ENCODE peak calls at places on chromosomes 11 and 22, in eight cellular contexts. One of them, this sample, is unnamed. For H3K4me1, the result is how much of the 10 kb centered on the place peaks cover.

GRCh38 chr11:72750086-72750485 is 2.1 kb downstream of the ARAP1 start:
- DNase-seq in stomach: no peak
- DNase-seq in transverse colon: no peak
- DNase-seq in prostate gland: no peak
- DNase-seq in sigmoid colon: no peak
- DNase-seq in IMR-90: no peak
- DNase-seq in uterus: no peak
- DNase-seq in HCT116: no peak
- DNase-seq in this sample: no peak

GRCh38 chr11:126090452-126090851 is 27.8 kb upstream of the CDON start:
- DNase-seq in stomach: no peak
- DNase-seq in transverse colon: no peak
- DNase-seq in prostate gland: no peak
- DNase-seq in sigmoid colon: no peak
- DNase-seq in IMR-90: no peak
- DNase-seq in uterus: no peak
- DNase-seq in HCT116: no peak
- DNase-seq in this sample: no peak

GRCh38 chr11:88590366-88590765 is 252.8 kb upstream of the CTSC start:
- DNase-seq in stomach: no peak
- DNase-seq in transverse colon: no peak
- DNase-seq in prostate gland: no peak
- DNase-seq in sigmoid colon: no peak
- DNase-seq in IMR-90: no peak
- DNase-seq in uterus: no peak
- DNase-seq in HCT116: no peak
- DNase-seq in this sample: no peak

GRCh38 chr11:40104941-40105550 is 1354.4 kb downstream of the LRRC4C start:
- DNase-seq in stomach: no peak
- DNase-seq in transverse colon: no peak
- DNase-seq in prostate gland: no peak
- DNase-seq in sigmoid colon: no peak
- DNase-seq in IMR-90: no peak
- DNase-seq in uterus: no peak
- DNase-seq in HCT116: no peak
- DNase-seq in this sample: no peak

GRCh38 chr11:14471127-14471526 is 28.5 kb downstream of the COPB1 start:
- DNase-seq in stomach: no peak
- DNase-seq in transverse colon: no peak
- DNase-seq in prostate gland: no peak
- DNase-seq in sigmoid colon: no peak
- DNase-seq in IMR-90: no peak
- DNase-seq in uterus: no peak
- DNase-seq in HCT116: no peak
- DNase-seq in this sample: no peak

GRCh38 chr22:19383292-19383691 is 48.2 kb downstream of the HIRA start:
- DNase-seq in stomach: no peak
- DNase-seq in transverse colon: no peak
- DNase-seq in prostate gland: no peak
- DNase-seq in sigmoid colon: peak
- DNase-seq in IMR-90: no peak
- DNase-seq in uterus: no peak
- DNase-seq in HCT116: no peak
- DNase-seq in this sample: no peak

GRCh38 chr11:75453916-75454655 is 21.1 kb upstream of the KLHL35 start:
- DNase-seq in stomach: no peak
- DNase-seq in transverse colon: no peak
- DNase-seq in prostate gland: no peak
- DNase-seq in sigmoid colon: no peak
- DNase-seq in IMR-90: peak
- DNase-seq in uterus: no peak
- DNase-seq in HCT116: no peak
- DNase-seq in this sample: no peak

GRCh38 chr11:13128381-13128780 is 119.3 kb downstream of the RASSF10 start:
- DNase-seq in stomach: no peak
- DNase-seq in transverse colon: no peak
- DNase-seq in prostate gland: no peak
- DNase-seq in sigmoid colon: no peak
- DNase-seq in IMR-90: peak
- DNase-seq in uterus: no peak
- DNase-seq in HCT116: no peak
- DNase-seq in this sample: no peak

GRCh38 chr22:32879550-32879949 is 78.0 kb downstream of the TIMP3 start:
- DNase-seq in stomach: no peak
- DNase-seq in transverse colon: no peak
- DNase-seq in prostate gland: no peak
- DNase-seq in sigmoid colon: no peak
- DNase-seq in IMR-90: no peak
- DNase-seq in uterus: no peak
- DNase-seq in HCT116: no peak
- DNase-seq in this sample: no peak

GRCh38 chr11:70504246-70505020 is 106.1 kb downstream of the CTTN start:
- DNase-seq in stomach: no peak
- DNase-seq in transverse colon: no peak
- DNase-seq in prostate gland: no peak
- DNase-seq in sigmoid colon: peak
- DNase-seq in IMR-90: no peak
- DNase-seq in uterus: no peak
- DNase-seq in HCT116: no peak
- DNase-seq in this sample: no peak

GRCh38 chr11:70503201-70503877 is 105.0 kb downstream of the CTTN start:
- DNase-seq in stomach: no peak
- DNase-seq in transverse colon: no peak
- DNase-seq in prostate gland: no peak
- DNase-seq in sigmoid colon: peak
- DNase-seq in IMR-90: no peak
- DNase-seq in uterus: no peak
- DNase-seq in HCT116: no peak
- DNase-seq in this sample: no peak

GRCh38 chr11:70505331-70505731 is 107.0 kb downstream of the CTTN start:
- DNase-seq in stomach: no peak
- DNase-seq in transverse colon: no peak
- DNase-seq in prostate gland: no peak
- DNase-seq in sigmoid colon: peak
- DNase-seq in IMR-90: no peak
- DNase-seq in uterus: no peak
- DNase-seq in HCT116: no peak
- DNase-seq in this sample: no peak

GRCh38 chr11:70502677-70503076 is 104.3 kb downstream of the CTTN start:
- DNase-seq in stomach: no peak
- DNase-seq in transverse colon: no peak
- DNase-seq in prostate gland: no peak
- DNase-seq in sigmoid colon: peak
- DNase-seq in IMR-90: no peak
- DNase-seq in uterus: no peak
- DNase-seq in HCT116: no peak
- DNase-seq in this sample: no peak

DNA sequence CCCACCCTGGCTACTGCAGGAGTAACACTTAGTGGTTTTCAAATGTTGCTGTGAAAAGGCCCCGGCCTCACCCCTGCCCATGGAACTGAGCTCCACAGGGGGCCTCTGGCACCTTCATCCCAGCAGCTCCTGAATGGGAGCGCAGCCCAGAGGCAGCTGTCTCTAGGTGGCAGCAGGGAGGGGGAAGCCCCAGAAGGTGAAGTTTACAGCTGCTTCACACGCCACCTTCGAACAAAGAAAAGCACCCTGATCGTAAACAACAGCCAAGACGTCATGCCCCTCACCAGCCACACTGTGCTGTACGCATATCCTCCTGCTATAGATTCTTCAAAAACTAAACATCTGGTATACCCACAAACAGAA is 105.5 kb downstream of the CTTN start:
- DNase-seq in stomach: no peak
- DNase-seq in transverse colon: peak
- DNase-seq in prostate gland: no peak
- DNase-seq in sigmoid colon: peak
- DNase-seq in IMR-90: no peak
- DNase-seq in uterus: no peak
- DNase-seq in HCT116: no peak
- DNase-seq in this sample: no peak
- TF ChIP-seq CTCF in stomach: no peak
- TF ChIP-seq CTCF in transverse colon: peak
- TF ChIP-seq CTCF in prostate gland: no peak
- TF ChIP-seq CTCF in sigmoid colon: no peak
- TF ChIP-seq CTCF in IMR-90: peak
- TF ChIP-seq CTCF in uterus: no peak
- TF ChIP-seq CTCF in HCT116: peak
- TF ChIP-seq CTCF in this sample: no peak

GRCh38 chr11:100863080-100863581 is 176.0 kb downstream of the ARHGAP42 start:
- DNase-seq in stomach: peak
- DNase-seq in transverse colon: no peak
- DNase-seq in prostate gland: no peak
- DNase-seq in sigmoid colon: no peak
- DNase-seq in IMR-90: peak
- DNase-seq in uterus: peak
- DNase-seq in HCT116: no peak
- DNase-seq in this sample: peak
- TF ChIP-seq POLR2A in stomach: no peak
- TF ChIP-seq POLR2A in transverse colon: no peak
- TF ChIP-seq POLR2A in prostate gland: no peak
- TF ChIP-seq POLR2A in sigmoid colon: no peak
- TF ChIP-seq POLR2A in IMR-90: no peak
- TF ChIP-seq POLR2A in uterus: no peak
- TF ChIP-seq POLR2A in HCT116: no peak
- TF ChIP-seq POLR2A in this sample: no peak

GRCh38 chr11:43947815-43948214 is 5.4 kb downstream of the C11orf96 start:
- DNase-seq in stomach: no peak
- DNase-seq in transverse colon: no peak
- DNase-seq in prostate gland: no peak
- DNase-seq in sigmoid colon: no peak
- DNase-seq in IMR-90: no peak
- DNase-seq in uterus: peak
- DNase-seq in HCT116: no peak
- DNase-seq in this sample: no peak
- H3K4me1 ChIP-seq in stomach: under half
- H3K4me1 ChIP-seq in transverse colon: under half
- H3K4me1 ChIP-seq in prostate gland: under half
- H3K4me1 ChIP-seq in sigmoid colon: under half
- H3K4me1 ChIP-seq in IMR-90: under half
- H3K4me1 ChIP-seq in uterus: under half
- H3K4me1 ChIP-seq in HCT116: under half
- H3K4me1 ChIP-seq in this sample: under half

DNA sequence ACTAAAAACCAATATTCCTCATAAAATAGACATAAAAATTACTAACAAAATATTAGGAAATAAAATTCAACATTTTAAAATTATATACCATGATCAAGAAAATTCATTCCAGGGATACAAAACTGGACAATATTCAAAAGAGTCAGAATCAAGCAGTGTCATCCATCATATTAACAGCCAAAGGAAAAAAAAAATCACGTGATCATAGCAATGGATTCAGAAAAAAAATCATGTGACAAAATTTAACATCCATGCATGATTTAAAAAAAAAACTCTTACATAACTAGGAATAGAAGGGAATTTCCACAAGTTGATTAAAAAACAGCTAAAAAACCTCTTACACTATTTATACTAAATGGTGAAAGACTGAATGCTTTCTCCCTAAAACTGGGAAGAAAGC is 95.3 kb upstream of the USP47 start:
- DNase-seq in stomach: no peak
- DNase-seq in transverse colon: no peak
- DNase-seq in prostate gland: no peak
- DNase-seq in sigmoid colon: no peak
- DNase-seq in IMR-90: no peak
- DNase-seq in uterus: no peak
- DNase-seq in HCT116: no peak
- DNase-seq in this sample: no peak
- TF ChIP-seq CTCF in stomach: no peak
- TF ChIP-seq CTCF in transverse colon: no peak
- TF ChIP-seq CTCF in prostate gland: no peak
- TF ChIP-seq CTCF in sigmoid colon: no peak
- TF ChIP-seq CTCF in IMR-90: no peak
- TF ChIP-seq CTCF in uterus: no peak
- TF ChIP-seq CTCF in HCT116: no peak
- TF ChIP-seq CTCF in this sample: no peak

GRCh38 chr11:797300-798092 is 585 bp downstream of the SLC25A22 start:
- DNase-seq in stomach: peak
- DNase-seq in transverse colon: peak
- DNase-seq in prostate gland: peak
- DNase-seq in sigmoid colon: peak
- DNase-seq in IMR-90: peak
- DNase-seq in uterus: peak
- DNase-seq in HCT116: no peak
- DNase-seq in this sample: peak

GRCh38 chr11:796565-797299 is 1.3 kb downstream of the SLC25A22 start:
- DNase-seq in stomach: no peak
- DNase-seq in transverse colon: peak
- DNase-seq in prostate gland: no peak
- DNase-seq in sigmoid colon: no peak
- DNase-seq in IMR-90: no peak
- DNase-seq in uterus: no peak
- DNase-seq in HCT116: no peak
- DNase-seq in this sample: no peak

GRCh38 chr11:799641-800316 is 1.7 kb upstream of the SLC25A22 start:
- DNase-seq in stomach: no peak
- DNase-seq in transverse colon: no peak
- DNase-seq in prostate gland: no peak
- DNase-seq in sigmoid colon: no peak
- DNase-seq in IMR-90: no peak
- DNase-seq in uterus: no peak
- DNase-seq in HCT116: no peak
- DNase-seq in this sample: no peak

GRCh38 chr11:800473-800872 is 2.4 kb upstream of the SLC25A22 start:
- DNase-seq in stomach: no peak
- DNase-seq in transverse colon: no peak
- DNase-seq in prostate gland: no peak
- DNase-seq in sigmoid colon: no peak
- DNase-seq in IMR-90: no peak
- DNase-seq in uterus: no peak
- DNase-seq in HCT116: no peak
- DNase-seq in this sample: no peak

GRCh38 chr11:798093-798713 is at the start of gene SLC25A22:
- DNase-seq in stomach: peak
- DNase-seq in transverse colon: peak
- DNase-seq in prostate gland: peak
- DNase-seq in sigmoid colon: no peak
- DNase-seq in IMR-90: peak
- DNase-seq in uterus: peak
- DNase-seq in HCT116: no peak
- DNase-seq in this sample: peak
- TF ChIP-seq POLR2A in stomach: no peak
- TF ChIP-seq POLR2A in transverse colon: no peak
- TF ChIP-seq POLR2A in prostate gland: no peak
- TF ChIP-seq POLR2A in sigmoid colon: no peak
- TF ChIP-seq POLR2A in IMR-90: no peak
- TF ChIP-seq POLR2A in uterus: no peak
- TF ChIP-seq POLR2A in HCT116: peak
- TF ChIP-seq POLR2A in this sample: no peak

GRCh38 chr22:47011131-47011854 is 248.8 kb downstream of the TBC1D22A start:
- DNase-seq in stomach: no peak
- DNase-seq in transverse colon: no peak
- DNase-seq in prostate gland: no peak
- DNase-seq in sigmoid colon: peak
- DNase-seq in IMR-90: no peak
- DNase-seq in uterus: no peak
- DNase-seq in HCT116: no peak
- DNase-seq in this sample: no peak
- H3K4me1 ChIP-seq in stomach: under half
- H3K4me1 ChIP-seq in transverse colon: under half
- H3K4me1 ChIP-seq in prostate gland: under half
- H3K4me1 ChIP-seq in sigmoid colon: under half
- H3K4me1 ChIP-seq in IMR-90: under half
- H3K4me1 ChIP-seq in uterus: under half
- H3K4me1 ChIP-seq in HCT116: under half
- H3K4me1 ChIP-seq in this sample: under half

GRCh38 chr11:129922674-129923073 is 27.3 kb upstream of the NFRKB start:
- DNase-seq in stomach: no peak
- DNase-seq in transverse colon: no peak
- DNase-seq in prostate gland: no peak
- DNase-seq in sigmoid colon: no peak
- DNase-seq in IMR-90: no peak
- DNase-seq in uterus: no peak
- DNase-seq in HCT116: no peak
- DNase-seq in this sample: no peak
- TF ChIP-seq CTCF in stomach: no peak
- TF ChIP-seq CTCF in transverse colon: no peak
- TF ChIP-seq CTCF in prostate gland: no peak
- TF ChIP-seq CTCF in sigmoid colon: no peak
- TF ChIP-seq CTCF in IMR-90: no peak
- TF ChIP-seq CTCF in uterus: no peak
- TF ChIP-seq CTCF in HCT116: no peak
- TF ChIP-seq CTCF in this sample: no peak